ENCODE peak calls at places on chromosome 4, in six cellular contexts. E is endothelial cell of umbilical vein, D is MCF 10A, H is tibial artery, K is HFFc6, V is Caco-2. N is an unnamed sample.

GRCh38 chr4:14059006-14059405 is 431.5 kb upstream of the BOD1L1 start:
- DNase-seq in H (no peak), D (no peak), V (no peak), K (no peak), E (no peak), N (peak)

GRCh38 chr4:137370206-137370633 is 162.1 kb downstream of the PCDH18 start:
- DNase-seq in K (peak), D (peak), E (no peak), V (no peak), H (no peak), N (no peak)

GRCh38 chr4:28267166-28267565 is 1406.5 kb downstream of the STIM2 start:
- DNase-seq in H (no peak), D (no peak), K (no peak), V (no peak), E (no peak), N (no peak)

GRCh38 chr4:156870861-156871260 is 100.7 kb downstream of the PDGFC start:
- DNase-seq in H (no peak), V (no peak), D (no peak), K (no peak), E (no peak), N (no peak)

GRCh38 chr4:79107014-79107413 is 167.8 kb upstream of the PAQR3 start:
- DNase-seq in K (no peak), H (no peak), V (no peak), D (no peak), E (no peak), N (no peak)

GRCh38 chr4:154004028-154004427 is 215.1 kb upstream of the SFRP2 start:
- DNase-seq in V (no peak), H (no peak), D (no peak), K (no peak), E (no peak), N (no peak)

GRCh38 chr4:38925492-38926418 is 58.1 kb downstream of the FAM114A1 start:
- DNase-seq in D (no peak), E (no peak), K (no peak), V (no peak), H (no peak), N (no peak)

GRCh38 chr4:173478136-173478860 is 51.7 kb downstream of the HAND2 start:
- DNase-seq in E (no peak), K (no peak), H (no peak), V (no peak), D (no peak), N (no peak)

GRCh38 chr4:27048350-27049100 is 187.9 kb downstream of the STIM2 start:
- DNase-seq in V (peak), H (no peak), D (peak), K (peak), E (peak), N (peak)

GRCh38 chr4:186624951-186625350 is 69.6 kb upstream of the MTNR1A start:
- DNase-seq in D (no peak), V (no peak), E (no peak), H (no peak), K (peak), N (peak)

GRCh38 chr4:24419147-24420034 is 165.0 kb downstream of the DHX15 start:
- DNase-seq in D (peak), H (peak), E (peak), V (peak), K (peak), N (peak)

GRCh38 chr4:105215609-105216313 is 69.1 kb downstream of the TET2 start:
- DNase-seq in D (peak), H (no peak), K (peak), E (no peak), V (no peak), N (peak)

GRCh38 chr4:101933855-101934254 is 143.3 kb downstream of the BANK1 start:
- DNase-seq in K (no peak), V (no peak), E (no peak), D (no peak), H (no peak), N (no peak)

GRCh38 chr4:148445071-148445902 is 3.1 kb upstream of the NR3C2 start:
- DNase-seq in K (no peak), D (no peak), V (peak), E (peak), H (peak), N (no peak)

GRCh38 chr4:57430706-57431105 is 320.5 kb upstream of the IGFBP7 start:
- DNase-seq in E (no peak), V (peak), D (no peak), H (no peak), K (no peak), N (no peak)

GRCh38 chr4:14333616-14334015 is 668.7 kb upstream of the CPEB2 start:
- DNase-seq in E (no peak), V (no peak), H (no peak), K (no peak), D (peak), N (no peak)

GRCh38 chr4:186021461-186022167 is 47.3 kb upstream of the TLR3 start:
- DNase-seq in E (peak), H (no peak), V (peak), K (no peak), D (peak), N (peak)

GRCh38 chr4:75058486-75058885 is 125.6 kb downstream of the PARM1 start:
- DNase-seq in K (no peak), D (no peak), H (no peak), E (no peak), V (no peak), N (no peak)

GRCh38 chr4:168208957-168209614 is 109.5 kb downstream of the DDX60 start:
- DNase-seq in H (no peak), V (no peak), E (no peak), K (no peak), D (no peak), N (no peak)

GRCh38 chr4:86005998-86006397 is 353.9 kb downstream of the MAPK10 start:
- DNase-seq in E (no peak), V (no peak), D (no peak), K (no peak), H (no peak), N (no peak)

GRCh38 chr4:183636488-183636887 is 22.5 kb downstream of the RWDD4 start:
- DNase-seq in V (no peak), D (peak), K (no peak), E (peak), H (no peak), N (peak)

GRCh38 chr4:102761478-102761790 is 666 bp upstream of the MANBA start:
- DNase-seq in H (no peak), V (no peak), D (no peak), K (no peak), E (no peak), N (no peak)

GRCh38 chr4:10083331-10083769 is 33.2 kb downstream of the WDR1 start:
- DNase-seq in H (peak), E (no peak), K (no peak), V (no peak), D (no peak), N (no peak)

GRCh38 chr4:61666248-61666647 is 466.1 kb downstream of the ADGRL3 start:
- DNase-seq in D (no peak), V (no peak), E (no peak), K (no peak), H (no peak), N (no peak)

GRCh38 chr4:84804126-84804525 is 162.4 kb downstream of the WDFY3 start:
- DNase-seq in V (no peak), D (no peak), H (no peak), K (peak), E (no peak), N (peak)

GRCh38 chr4:2251073-2251794 is 9.3 kb upstream of the HAUS3 start:
- DNase-seq in D (no peak), K (no peak), V (peak), H (peak), E (no peak), N (no peak)

GRCh38 chr4:128298852-128299251 is 11.2 kb upstream of the PGRMC2 start:
- DNase-seq in E (no peak), K (no peak), V (no peak), H (no peak), D (no peak), N (no peak)

GRCh38 chr4:142380052-142380598 is 466.0 kb downstream of the INPP4B start:
- DNase-seq in K (no peak), H (no peak), V (no peak), E (no peak), D (no peak), N (no peak)

GRCh38 chr4:109754093-109754857 is 24.4 kb upstream of the PLA2G12A start:
- DNase-seq in H (no peak), V (no peak), K (no peak), D (no peak), E (no peak), N (no peak)

GRCh38 chr4:30950737-30951136 is 230.6 kb downstream of the PCDH7 start:
- DNase-seq in V (peak), D (peak), K (no peak), E (no peak), H (no peak), N (no peak)

GRCh38 chr4:109979932-109980717 is 67.4 kb downstream of the EGF start:
- DNase-seq in D (no peak), E (no peak), V (no peak), H (no peak), K (peak), N (peak)

GRCh38 chr4:54067163-54067562 is 2.8 kb upstream of the CHIC2 start:
- DNase-seq in V (no peak), K (peak), D (peak), E (peak), H (peak), N (no peak)

GRCh38 chr4:73721419-73721818 is 18.9 kb upstream of the CXCL8 start:
- DNase-seq in V (no peak), H (no peak), E (no peak), D (peak), K (peak), N (peak)

GRCh38 chr4:111027526-111027925 is 404.6 kb upstream of the PITX2 start:
- DNase-seq in D (no peak), H (no peak), K (peak), V (no peak), E (no peak), N (peak)

GRCh38 chr4:30586850-30587249 is 133.3 kb upstream of the PCDH7 start:
- DNase-seq in H (no peak), D (no peak), K (no peak), E (no peak), V (no peak), N (no peak)

GRCh38 chr4:108543359-108543968 is 76.9 kb upstream of the RPL34 start:
- DNase-seq in H (no peak), V (no peak), K (no peak), D (no peak), E (no peak), N (no peak)

GRCh38 chr4:108547682-108548081 is 72.7 kb upstream of the RPL34 start:
- DNase-seq in E (no peak), V (no peak), D (no peak), H (no peak), K (no peak), N (no peak)

GRCh38 chr4:108544504-108544903 is 75.9 kb upstream of the RPL34 start:
- DNase-seq in D (peak), V (no peak), H (no peak), K (peak), E (no peak), N (no peak)

GRCh38 chr4:108546728-108547127 is 73.6 kb upstream of the RPL34 start:
- DNase-seq in V (no peak), K (no peak), E (no peak), H (no peak), D (no peak), N (no peak)
- TF ChIP-seq CTCF in V (no peak), K (no peak), E (no peak), H (no peak), D (no peak), N (no peak)

DNA sequence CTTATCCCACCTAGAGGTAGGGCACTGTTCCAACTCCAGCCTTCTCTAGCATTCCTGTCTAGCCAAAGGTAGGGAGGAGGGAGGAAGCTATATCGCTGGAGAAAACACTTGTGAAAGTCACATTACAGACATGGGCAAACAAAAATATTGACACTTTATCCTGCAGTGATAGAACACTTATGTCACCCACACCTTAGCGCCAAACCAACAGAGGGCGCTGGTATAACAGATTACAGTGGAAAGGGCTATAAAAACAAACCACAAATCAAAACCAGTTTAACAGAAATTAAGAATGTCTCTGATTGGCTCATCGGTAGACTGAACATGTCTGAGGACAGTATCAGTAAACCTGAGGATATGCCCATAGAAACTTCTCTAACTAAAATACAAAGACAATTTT is 451.3 kb downstream of the TLL1 start:
- DNase-seq in K (peak), V (peak), H (no peak), E (peak), D (peak), N (peak)
- TF ChIP-seq CTCF in K (peak), V (peak), H (peak), E (peak), D (peak), N (peak)

GRCh38 chr4:6910340-6910959 is 824 bp downstream of the TBC1D14 start:
- DNase-seq in H (no peak), K (no peak), V (peak), E (no peak), D (no peak), N (no peak)

GRCh38 chr4:6907658-6908191 is 1.9 kb upstream of the TBC1D14 start:
- DNase-seq in K (no peak), D (no peak), H (no peak), V (peak), E (peak), N (no peak)

GRCh38 chr4:6909970-6910339 is 329 bp downstream of the TBC1D14 start:
- DNase-seq in K (no peak), E (no peak), V (no peak), H (no peak), D (no peak), N (no peak)

GRCh38 chr4:6908397-6909112 is 1.1 kb upstream of the TBC1D14 start:
- DNase-seq in H (no peak), K (no peak), E (peak), D (no peak), V (no peak), N (peak)

GRCh38 chr4:6909113-6909969 is at the start of gene TBC1D14:
- DNase-seq in D (peak), H (peak), V (peak), K (peak), E (peak), N (peak)
- TF ChIP-seq CTCF in D (no peak), H (peak), V (no peak), K (peak), E (peak), N (no peak)

DNA sequence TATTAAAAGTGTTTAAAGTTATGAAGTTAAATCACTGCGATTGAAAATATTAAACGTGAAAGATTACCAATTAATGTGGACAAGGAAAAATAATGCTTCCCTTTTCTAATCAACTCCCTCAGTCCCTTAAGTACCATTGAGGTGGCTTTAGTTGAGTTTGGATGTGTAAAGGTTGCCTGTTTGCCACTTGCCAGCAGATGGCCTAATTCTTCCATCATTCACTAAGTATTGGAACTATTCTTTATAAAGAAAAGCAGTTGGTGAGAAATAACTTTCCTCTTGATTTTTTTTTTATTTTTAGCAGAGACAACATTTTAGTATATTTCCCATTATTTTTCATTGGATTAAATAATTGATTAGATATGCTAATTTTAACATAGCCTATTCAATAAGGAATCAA is 295.9 kb upstream of the TACR3 start:
- DNase-seq in V (no peak), D (peak), K (no peak), H (no peak), E (no peak), N (no peak)
- TF ChIP-seq CTCF in V (peak), D (peak), K (no peak), H (no peak), E (no peak), N (peak)

GRCh38 chr4:181301735-181302380 is 941.3 kb upstream of the TENM3 start:
- DNase-seq in H (no peak), D (peak), V (peak), K (no peak), E (no peak), N (peak)
- TF ChIP-seq CTCF in H (no peak), D (peak), V (peak), K (peak), E (no peak), N (peak)

GRCh38 chr4:65580551-65580950 is 89.7 kb downstream of the EPHA5 start:
- DNase-seq in E (no peak), D (peak), K (no peak), V (no peak), H (no peak), N (no peak)
- TF ChIP-seq CTCF in E (no peak), D (peak), K (no peak), V (no peak), H (no peak), N (peak)

GRCh38 chr4:175252642-175253041 is 334.5 kb downstream of the ADAM29 start:
- DNase-seq in V (no peak), K (no peak), H (no peak), E (no peak), D (no peak), N (no peak)

GRCh38 chr4:175253184-175253902 is 335.2 kb downstream of the ADAM29 start:
- DNase-seq in D (peak), H (no peak), V (peak), E (no peak), K (no peak), N (no peak)
- TF ChIP-seq CTCF in D (peak), H (no peak), V (no peak), E (no peak), K (peak), N (peak)

GRCh38 chr4:161252520-161253141 is 911.2 kb downstream of the FSTL5 start:
- DNase-seq in D (peak), K (no peak), H (no peak), V (peak), E (peak), N (no peak)
- TF ChIP-seq CTCF in D (peak), K (peak), H (no peak), V (peak), E (peak), N (peak)

N was measured in brain microvascular endothelial cell.